ENCODE peak calls at places on chromosomes 4 and X, in six cellular contexts. One of them, this sample, is unnamed.

GRCh38 chr4:162285753-162286152 is 122.0 kb upstream of the FSTL5 start:
- DNase-seq in mesendoderm: no peak
- DNase-seq in mesenchymal stem cell: no peak
- DNase-seq in IMR-90: no peak
- DNase-seq in H9: no peak
- DNase-seq in neuronal stem cell: no peak
- DNase-seq in this sample: no peak

GRCh38 chr4:101322743-101323142 is 24.6 kb downstream of the PPP3CA start:
- DNase-seq in mesendoderm: no peak
- DNase-seq in mesenchymal stem cell: no peak
- DNase-seq in IMR-90: no peak
- DNase-seq in H9: no peak
- DNase-seq in neuronal stem cell: no peak
- DNase-seq in this sample: no peak

GRCh38 chr4:163111588-163111987 is 55.1 kb downstream of the NAF1 start:
- DNase-seq in mesendoderm: peak; percentile 53
- DNase-seq in mesenchymal stem cell: peak; percentile 24
- DNase-seq in IMR-90: peak; percentile 26
- DNase-seq in H9: no peak
- DNase-seq in neuronal stem cell: peak; percentile 5
- DNase-seq in this sample: no peak

GRCh38 chr4:141905751-141906150 is 269.4 kb downstream of the IL15 start:
- DNase-seq in mesendoderm: no peak
- DNase-seq in mesenchymal stem cell: peak; percentile 16
- DNase-seq in IMR-90: peak; percentile 80
- DNase-seq in H9: no peak
- DNase-seq in neuronal stem cell: no peak
- DNase-seq in this sample: no peak

GRCh38 chrX:133709486-133709885 is 275.9 kb downstream of the GPC3 start:
- DNase-seq in mesendoderm: no peak
- DNase-seq in mesenchymal stem cell: no peak
- DNase-seq in IMR-90: no peak
- DNase-seq in H9: no peak
- DNase-seq in neuronal stem cell: no peak
- DNase-seq in this sample: no peak

GRCh38 chr4:120921456-120922389 is 803 bp downstream of the PRDM5 start:
- DNase-seq in mesendoderm: peak; percentile 59
- DNase-seq in mesenchymal stem cell: peak; percentile 76
- DNase-seq in IMR-90: peak; percentile 68
- DNase-seq in H9: peak; percentile 53
- DNase-seq in neuronal stem cell: no peak
- DNase-seq in this sample: peak; percentile 65

GRCh38 chr4:86894465-86894864 is 2.2 kb upstream of the C4orf36 start:
- DNase-seq in mesendoderm: no peak
- DNase-seq in mesenchymal stem cell: no peak
- DNase-seq in IMR-90: peak; percentile 39
- DNase-seq in H9: no peak
- DNase-seq in neuronal stem cell: no peak
- DNase-seq in this sample: no peak

GRCh38 chrX:109783712-109784109 is 50.7 kb upstream of the ACSL4 start:
- DNase-seq in mesendoderm: no peak
- DNase-seq in mesenchymal stem cell: no peak
- DNase-seq in IMR-90: no peak
- DNase-seq in H9: no peak
- DNase-seq in neuronal stem cell: no peak
- DNase-seq in this sample: no peak

GRCh38 chr4:155197757-155198156 is 10.7 kb upstream of the NPY2R start:
- DNase-seq in mesendoderm: no peak
- DNase-seq in mesenchymal stem cell: no peak
- DNase-seq in IMR-90: no peak
- DNase-seq in H9: no peak
- DNase-seq in neuronal stem cell: no peak
- DNase-seq in this sample: no peak

GRCh38 chr4:105191621-105192210 is 45.0 kb downstream of the TET2 start:
- DNase-seq in mesendoderm: no peak
- DNase-seq in mesenchymal stem cell: peak; percentile 28
- DNase-seq in IMR-90: peak; percentile 72
- DNase-seq in H9: no peak
- DNase-seq in neuronal stem cell: no peak
- DNase-seq in this sample: no peak

GRCh38 chr4:6942238-6942800 is 32.7 kb downstream of the TBC1D14 start:
- DNase-seq in mesendoderm: peak; percentile 49
- DNase-seq in mesenchymal stem cell: peak; percentile 99
- DNase-seq in IMR-90: peak; percentile 98
- DNase-seq in H9: no peak
- DNase-seq in neuronal stem cell: no peak
- DNase-seq in this sample: no peak

GRCh38 chrX:9494806-9495205 is 29.9 kb downstream of the TBL1X start:
- DNase-seq in mesendoderm: peak; percentile 22
- DNase-seq in mesenchymal stem cell: peak; percentile 93
- DNase-seq in IMR-90: peak; percentile 41
- DNase-seq in H9: no peak
- DNase-seq in neuronal stem cell: no peak
- DNase-seq in this sample: no peak

GRCh38 chrX:44873415-44874270 is 655 bp downstream of the KDM6A start:
- DNase-seq in mesendoderm: peak; percentile 43
- DNase-seq in mesenchymal stem cell: peak; percentile 51
- DNase-seq in IMR-90: peak; percentile 44
- DNase-seq in H9: no peak
- DNase-seq in neuronal stem cell: no peak
- DNase-seq in this sample: peak; percentile 46

GRCh38 chr4:3687538-3687937 is 78.6 kb upstream of the ADRA2C start:
- DNase-seq in mesendoderm: no peak
- DNase-seq in mesenchymal stem cell: no peak
- DNase-seq in IMR-90: no peak
- DNase-seq in H9: no peak
- DNase-seq in neuronal stem cell: no peak
- DNase-seq in this sample: no peak

GRCh38 chrX:107710617-107711391 is 64.8 kb downstream of the TSC22D3 start:
- DNase-seq in mesendoderm: peak; percentile 91
- DNase-seq in mesenchymal stem cell: peak; percentile 99
- DNase-seq in IMR-90: peak; percentile 93
- DNase-seq in H9: no peak
- DNase-seq in neuronal stem cell: peak; percentile 36
- DNase-seq in this sample: no peak

GRCh38 chr4:48467442-48467841 is 15.7 kb upstream of the SLC10A4 start:
- DNase-seq in mesendoderm: no peak
- DNase-seq in mesenchymal stem cell: no peak
- DNase-seq in IMR-90: no peak
- DNase-seq in H9: no peak
- DNase-seq in neuronal stem cell: no peak
- DNase-seq in this sample: no peak

GRCh38 chrX:38760883-38761282 is 40.4 kb upstream of the MID1IP1 start:
- DNase-seq in mesendoderm: no peak
- DNase-seq in mesenchymal stem cell: no peak
- DNase-seq in IMR-90: no peak
- DNase-seq in H9: no peak
- DNase-seq in neuronal stem cell: no peak
- DNase-seq in this sample: no peak

GRCh38 chr4:155964016-155964891 is 10.6 kb upstream of the CTSO start:
- DNase-seq in mesendoderm: no peak
- DNase-seq in mesenchymal stem cell: no peak
- DNase-seq in IMR-90: no peak
- DNase-seq in H9: no peak
- DNase-seq in neuronal stem cell: no peak
- DNase-seq in this sample: no peak

GRCh38 chr4:67167849-67168248 is 377.5 kb downstream of the CENPC start:
- DNase-seq in mesendoderm: peak; percentile 72
- DNase-seq in mesenchymal stem cell: no peak
- DNase-seq in IMR-90: no peak
- DNase-seq in H9: peak; percentile 34
- DNase-seq in neuronal stem cell: no peak
- DNase-seq in this sample: no peak

GRCh38 chrX:48460606-48461005 is 9.5 kb downstream of the SLC38A5 start:
- DNase-seq in mesendoderm: no peak
- DNase-seq in mesenchymal stem cell: no peak
- DNase-seq in IMR-90: no peak
- DNase-seq in H9: no peak
- DNase-seq in neuronal stem cell: no peak
- DNase-seq in this sample: no peak

GRCh38 chr4:102151696-102152095 is 193.6 kb downstream of the SLC39A8 start:
- DNase-seq in mesendoderm: peak; percentile 28
- DNase-seq in mesenchymal stem cell: no peak
- DNase-seq in IMR-90: no peak
- DNase-seq in H9: no peak
- DNase-seq in neuronal stem cell: no peak
- DNase-seq in this sample: no peak

GRCh38 chrX:84240848-84241565 is 53.0 kb upstream of the RPS6KA6 start:
- DNase-seq in mesendoderm: no peak
- DNase-seq in mesenchymal stem cell: no peak
- DNase-seq in IMR-90: peak; percentile 19
- DNase-seq in H9: no peak
- DNase-seq in neuronal stem cell: no peak
- DNase-seq in this sample: no peak

GRCh38 chr4:185039508-185040273 is 21.4 kb downstream of the HELT start:
- DNase-seq in mesendoderm: peak; percentile 78
- DNase-seq in mesenchymal stem cell: peak; percentile 56
- DNase-seq in IMR-90: peak; percentile 68
- DNase-seq in H9: peak; percentile 64
- DNase-seq in neuronal stem cell: no peak
- DNase-seq in this sample: peak; percentile 70

GRCh38 chr4:133969202-133969873 is 232.3 kb downstream of the PABPC4L start:
- DNase-seq in mesendoderm: peak; percentile 4
- DNase-seq in mesenchymal stem cell: peak; percentile 50
- DNase-seq in IMR-90: peak; percentile 20
- DNase-seq in H9: no peak
- DNase-seq in neuronal stem cell: no peak
- DNase-seq in this sample: no peak

GRCh38 chr4:174613979-174614378 is 91.7 kb upstream of the HPGD start:
- DNase-seq in mesendoderm: no peak
- DNase-seq in mesenchymal stem cell: no peak
- DNase-seq in IMR-90: no peak
- DNase-seq in H9: no peak
- DNase-seq in neuronal stem cell: no peak
- DNase-seq in this sample: no peak

GRCh38 chrX:109840585-109840984 is 107.5 kb upstream of the ACSL4 start:
- DNase-seq in mesendoderm: peak; percentile 16
- DNase-seq in mesenchymal stem cell: peak; percentile 96
- DNase-seq in IMR-90: peak; percentile 95
- DNase-seq in H9: no peak
- DNase-seq in neuronal stem cell: no peak
- DNase-seq in this sample: no peak

DNA sequence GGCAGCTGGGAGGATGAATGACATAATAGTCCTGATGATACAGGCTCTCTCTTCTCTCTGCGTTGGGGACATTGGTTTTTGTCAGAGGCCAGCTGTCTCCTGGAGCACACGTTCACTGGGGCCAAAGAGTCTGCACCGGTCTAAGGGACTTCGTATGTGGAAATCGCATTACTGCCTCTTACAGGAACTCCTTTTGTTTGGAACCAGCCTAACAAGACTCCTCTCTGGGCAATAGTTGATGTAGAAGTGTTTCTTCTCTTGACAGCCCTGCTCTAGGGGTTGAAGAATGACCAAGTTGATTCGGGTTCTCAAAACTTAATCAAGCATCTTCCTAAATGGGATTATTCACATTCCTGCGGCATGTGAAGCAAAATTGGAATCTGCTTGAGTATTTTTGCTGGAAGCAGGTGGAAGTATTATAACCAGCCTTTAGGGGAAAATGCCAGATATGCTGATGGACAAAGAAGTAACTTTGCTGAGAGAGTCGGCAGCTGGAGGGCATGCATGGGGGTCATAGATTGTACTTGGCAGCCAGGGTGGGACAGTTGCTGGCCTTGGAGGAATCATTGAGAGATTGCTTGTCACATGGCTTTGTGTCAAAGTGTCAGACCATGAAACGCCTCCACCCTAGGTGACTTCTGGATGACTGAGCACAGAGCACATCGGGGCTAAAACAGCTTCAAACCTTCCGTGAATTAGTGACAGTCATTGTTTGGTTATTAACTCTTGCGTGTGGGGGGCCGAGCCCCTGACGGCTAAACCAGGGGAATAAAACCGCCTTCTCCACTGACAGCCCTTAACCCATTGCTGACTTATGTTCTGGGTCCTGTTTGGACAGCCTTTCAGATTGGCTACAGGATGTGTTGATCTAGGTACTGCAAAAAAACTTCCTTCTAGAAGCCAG is 34.4 kb upstream of the SLC34A2 start:
- DNase-seq in mesendoderm: no peak
- DNase-seq in mesenchymal stem cell: no peak
- DNase-seq in IMR-90: no peak
- DNase-seq in H9: no peak
- DNase-seq in neuronal stem cell: peak; percentile 63
- DNase-seq in this sample: no peak
- H2BK15ac ChIP-seq in mesendoderm: no peak overlapping the region
- H2BK15ac ChIP-seq in mesenchymal stem cell: no peak overlapping the region
- H2BK15ac ChIP-seq in IMR-90: no peak overlapping the region
- H2BK15ac ChIP-seq in H9: no peak overlapping the region
- H2BK15ac ChIP-seq in neuronal stem cell: no peak overlapping the region
- H2BK15ac ChIP-seq in this sample: no peak overlapping the region

DNA sequence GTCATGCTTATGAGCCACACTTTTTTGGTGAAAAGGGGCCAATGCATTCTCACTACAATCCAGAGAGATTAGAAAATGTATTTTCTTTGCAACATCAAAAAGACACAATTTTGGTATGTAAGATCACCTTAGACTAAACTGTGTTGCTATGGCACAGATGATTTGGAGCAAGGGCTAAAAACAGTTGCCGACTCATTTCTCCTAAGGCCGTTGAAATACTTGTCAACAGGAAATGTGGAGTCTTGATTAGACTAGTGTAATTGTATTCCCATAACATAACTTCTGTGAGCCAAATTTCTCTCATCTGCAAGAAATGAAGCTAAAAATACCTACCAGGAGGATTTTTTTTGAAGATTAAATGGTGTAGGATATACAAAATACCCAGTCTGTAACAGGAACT is 2547.7 kb downstream of the ARAP2 start:
- DNase-seq in mesendoderm: peak; percentile 1
- DNase-seq in mesenchymal stem cell: peak; percentile 13
- DNase-seq in IMR-90: no peak
- DNase-seq in H9: no peak
- DNase-seq in neuronal stem cell: no peak
- DNase-seq in this sample: no peak
- H2BK15ac ChIP-seq in mesendoderm: no peak overlapping the region
- H2BK15ac ChIP-seq in mesenchymal stem cell: no peak overlapping the region
- H2BK15ac ChIP-seq in IMR-90: no peak overlapping the region
- H2BK15ac ChIP-seq in H9: no peak overlapping the region
- H2BK15ac ChIP-seq in neuronal stem cell: no peak overlapping the region
- H2BK15ac ChIP-seq in this sample: no peak overlapping the region

GRCh38 chr4:159506801-159507517 is 404.1 kb downstream of the RAPGEF2 start:
- DNase-seq in mesendoderm: no peak
- DNase-seq in mesenchymal stem cell: no peak
- DNase-seq in IMR-90: no peak
- DNase-seq in H9: no peak
- DNase-seq in neuronal stem cell: no peak
- DNase-seq in this sample: no peak
- H2BK15ac ChIP-seq in mesendoderm: no peak overlapping the region
- H2BK15ac ChIP-seq in mesenchymal stem cell: no peak overlapping the region
- H2BK15ac ChIP-seq in IMR-90: no peak overlapping the region
- H2BK15ac ChIP-seq in H9: no peak overlapping the region
- H2BK15ac ChIP-seq in neuronal stem cell: no peak overlapping the region
- H2BK15ac ChIP-seq in this sample: peak overlapping the region; percentile 9

GRCh38 chr4:90979551-90979950 is 852.4 kb downstream of the CCSER1 start:
- DNase-seq in mesendoderm: no peak
- DNase-seq in mesenchymal stem cell: no peak
- DNase-seq in IMR-90: no peak
- DNase-seq in H9: no peak
- DNase-seq in neuronal stem cell: no peak
- DNase-seq in this sample: no peak

GRCh38 chr4:90977726-90978125 is 850.5 kb downstream of the CCSER1 start:
- DNase-seq in mesendoderm: no peak
- DNase-seq in mesenchymal stem cell: no peak
- DNase-seq in IMR-90: no peak
- DNase-seq in H9: no peak
- DNase-seq in neuronal stem cell: no peak
- DNase-seq in this sample: no peak

GRCh38 chr4:90982787-90983186 is 855.6 kb downstream of the CCSER1 start:
- DNase-seq in mesendoderm: peak; percentile 18
- DNase-seq in mesenchymal stem cell: no peak
- DNase-seq in IMR-90: no peak
- DNase-seq in H9: no peak
- DNase-seq in neuronal stem cell: no peak
- DNase-seq in this sample: no peak
- H2BK15ac ChIP-seq in mesendoderm: no peak overlapping the region
- H2BK15ac ChIP-seq in mesenchymal stem cell: no peak overlapping the region
- H2BK15ac ChIP-seq in IMR-90: no peak overlapping the region
- H2BK15ac ChIP-seq in H9: no peak overlapping the region
- H2BK15ac ChIP-seq in neuronal stem cell: no peak overlapping the region
- H2BK15ac ChIP-seq in this sample: no peak overlapping the region

This sample was measured in H1.